ENCODE peak calls at places on chromosome 17, in ten cellular contexts. N is GM23248; P is right atrium auricular region; M is MM.1S; U is sigmoid colon; Z is DND-41; W is CD8-positive, alpha-beta T cell; S is tibial artery; H is aorta; A is CD8-positive, alpha-beta memory T cell. K is an unnamed sample. For H3K36me3 and H3K9me3, the result is how much of the 10 kb centered on the place peaks cover.

GRCh38 chr17:71304498-71305158 is 816.2 kb upstream of the SOX9 start:
- DNase-seq in N (no peak), P (no peak), M (no peak), U (no peak), Z (no peak), W (no peak), S (no peak), H (no peak), A (no peak), K (no peak)

GRCh38 chr17:68198931-68199836 is 48.7 kb upstream of the AMZ2 start:
- DNase-seq in N (peak), P (no peak), M (no peak), U (no peak), Z (no peak), W (peak), S (no peak), H (no peak), A (peak), K (no peak)

GRCh38 chr17:28133562-28133970 is 91.1 kb downstream of the NLK start:
- DNase-seq in N (peak), P (no peak), M (no peak), U (no peak), Z (no peak), W (no peak), S (no peak), H (no peak), A (no peak), K (no peak)

GRCh38 chr17:80792373-80792781 is 199.3 kb upstream of the CHMP6 start:
- DNase-seq in N (peak), P (no peak), M (no peak), U (peak), Z (no peak), W (no peak), S (no peak), H (peak), A (no peak), K (no peak)

GRCh38 chr17:37088459-37088858 is 139.7 kb downstream of the AATF start:
- DNase-seq in N (no peak), P (no peak), M (no peak), U (no peak), Z (no peak), W (no peak), S (no peak), H (no peak), A (peak), K (no peak)

GRCh38 chr17:58189436-58190146 is 2.9 kb upstream of the EPX start:
- DNase-seq in N (peak), P (no peak), M (no peak), U (no peak), Z (no peak), W (no peak), S (no peak), H (peak), A (no peak), K (peak)

GRCh38 chr17:41914358-41914766 is 4.4 kb downstream of the ACLY start:
- DNase-seq in N (no peak), P (no peak), M (no peak), U (no peak), Z (no peak), W (no peak), S (no peak), H (no peak), A (no peak), K (no peak)

GRCh38 chr17:76641501-76641900 is 2.1 kb downstream of the ST6GALNAC1 start:
- DNase-seq in N (no peak), P (no peak), M (no peak), U (no peak), Z (no peak), W (no peak), S (no peak), H (no peak), A (no peak), K (no peak)

GRCh38 chr17:75031972-75032895 is 14.5 kb downstream of the ATP5PD start:
- DNase-seq in N (peak), P (peak), M (no peak), U (peak), Z (no peak), W (peak), S (peak), H (peak), A (peak), K (peak)

GRCh38 chr17:7583253-7584109 is at the start of gene MPDU1:
- DNase-seq in N (peak), P (peak), M (peak), U (peak), Z (peak), W (peak), S (peak), H (peak), A (peak), K (peak)

GRCh38 chr17:49216953-49217650 is 6.6 kb downstream of the ABI3 start:
- DNase-seq in N (no peak), P (peak), M (no peak), U (peak), Z (no peak), W (no peak), S (no peak), H (peak), A (no peak), K (peak)

GRCh38 chr17:61378658-61379456 is 20.8 kb upstream of the TBX2 start:
- DNase-seq in N (no peak), P (no peak), M (no peak), U (no peak), Z (no peak), W (no peak), S (no peak), H (no peak), A (no peak), K (no peak)

GRCh38 chr17:9229826-9230201 is 208.5 kb downstream of the NTN1 start:
- DNase-seq in N (no peak), P (no peak), M (no peak), U (no peak), Z (no peak), W (no peak), S (no peak), H (peak), A (no peak), K (no peak)

GRCh38 chr17:45895304-45895968 is 1.1 kb downstream of the MAPT start:
- DNase-seq in N (peak), P (no peak), M (no peak), U (no peak), Z (no peak), W (peak), S (no peak), H (no peak), A (peak), K (no peak)

GRCh38 chr17:50423553-50424159 is 2.4 kb upstream of the ACSF2 start:
- DNase-seq in N (peak), P (peak), M (no peak), U (peak), Z (no peak), W (no peak), S (peak), H (peak), A (no peak), K (no peak)

GRCh38 chr17:4939554-4939803 is 367 bp downstream of the SLC25A11 start:
- DNase-seq in N (peak), P (no peak), M (no peak), U (peak), Z (no peak), W (no peak), S (no peak), H (peak), A (no peak), K (no peak)
- H3K36me3 ChIP-seq in N (under half), P (under half), M (under half), U (under half), Z (half or more), W (under half), S (under half), H (under half), A (under half), K (half or more)

DNA sequence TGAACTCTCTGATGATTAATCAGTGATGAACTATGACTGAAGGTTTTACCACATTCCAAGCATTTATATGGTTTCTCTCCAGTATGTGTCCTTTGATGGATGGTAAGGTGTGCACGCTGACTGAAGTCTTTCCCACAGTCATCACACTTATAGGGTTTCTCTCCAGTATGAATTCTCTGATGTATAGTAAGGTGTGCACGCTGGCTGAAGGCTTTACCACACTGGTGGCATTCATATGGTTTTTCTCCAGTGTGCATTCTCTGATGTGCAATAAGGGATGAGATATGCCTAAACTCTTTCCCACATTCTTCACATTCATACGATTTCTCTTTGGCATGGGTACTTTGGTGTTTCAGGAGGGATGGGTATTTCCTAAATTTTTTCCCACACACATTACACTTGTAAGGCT is 16.4 kb downstream of the ZNF287 start:
- DNase-seq in N (no peak), P (no peak), M (no peak), U (no peak), Z (no peak), W (no peak), S (no peak), H (no peak), A (no peak), K (no peak)
- H3K9me3 ChIP-seq in N (under half), P (half or more), M (under half), U (half or more), Z (half or more), W (half or more), S (under half), H (under half), A (under half), K (under half)

GRCh38 chr17:40456396-40456951 is 13.2 kb downstream of the IGFBP4 start:
- DNase-seq in N (peak), P (no peak), M (no peak), U (peak), Z (no peak), W (no peak), S (peak), H (no peak), A (no peak), K (no peak)
- H3K36me3 ChIP-seq in N (under half), P (under half), M (under half), U (under half), Z (half or more), W (under half), S (half or more), H (under half), A (under half), K (half or more)

GRCh38 chr17:27070836-27071235 is 223.1 kb upstream of the WSB1 start:
- DNase-seq in N (no peak), P (no peak), M (no peak), U (no peak), Z (no peak), W (no peak), S (no peak), H (no peak), A (no peak), K (no peak)

GRCh38 chr17:27066315-27066714 is 227.6 kb upstream of the WSB1 start:
- DNase-seq in N (no peak), P (no peak), M (no peak), U (no peak), Z (no peak), W (no peak), S (no peak), H (no peak), A (no peak), K (no peak)

GRCh38 chr17:27072885-27073284 is 221.0 kb upstream of the WSB1 start:
- DNase-seq in N (no peak), P (no peak), M (no peak), U (no peak), Z (no peak), W (no peak), S (no peak), H (no peak), A (no peak), K (no peak)

GRCh38 chr17:27065588-27065987 is 228.3 kb upstream of the WSB1 start:
- DNase-seq in N (no peak), P (no peak), M (no peak), U (no peak), Z (no peak), W (no peak), S (no peak), H (no peak), A (no peak), K (no peak)

DNA sequence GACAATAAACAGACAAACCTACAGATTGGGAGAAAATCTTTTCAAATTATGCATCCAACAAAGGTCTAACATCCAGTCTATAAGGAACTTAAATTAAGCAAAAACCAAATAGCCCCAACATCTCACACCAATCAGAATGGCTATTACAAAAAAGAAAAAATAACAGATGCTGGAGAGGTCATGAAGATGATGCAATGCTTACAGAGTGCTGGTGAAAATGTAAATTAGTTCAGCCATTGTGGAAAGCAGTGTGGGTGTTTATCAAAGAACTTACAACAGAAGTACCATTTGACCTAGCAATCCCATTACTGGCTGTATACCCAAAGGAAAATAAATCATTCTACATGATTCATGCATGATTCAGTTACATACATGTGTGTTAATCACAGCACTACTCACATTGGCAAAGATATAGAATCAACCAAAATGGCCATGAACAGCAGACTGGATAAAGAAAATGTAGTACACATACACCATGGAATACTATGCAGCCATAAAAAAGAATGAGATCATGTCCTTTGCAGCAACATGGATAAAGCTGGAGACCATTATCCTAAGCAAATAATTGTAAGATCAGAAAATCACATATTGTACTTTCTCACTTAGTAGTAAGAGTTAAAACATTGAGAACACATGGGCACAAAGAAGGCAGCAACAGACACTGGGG is 223.9 kb upstream of the WSB1 start:
- DNase-seq in N (no peak), P (no peak), M (no peak), U (no peak), Z (no peak), W (no peak), S (no peak), H (no peak), A (no peak), K (no peak)
- H3K9me3 ChIP-seq in N (under half), P (under half), M (under half), U (under half), Z (under half), W (under half), S (under half), H (under half), A (under half), K (under half)

GRCh38 chr17:1511290-1511689 is 5.1 kb downstream of the INPP5K start:
- DNase-seq in N (no peak), P (no peak), M (no peak), U (peak), Z (no peak), W (no peak), S (peak), H (peak), A (no peak), K (peak)
- H3K36me3 ChIP-seq in N (under half), P (under half), M (under half), U (under half), Z (half or more), W (under half), S (half or more), H (under half), A (under half), K (under half)

GRCh38 chr17:57025876-57026275 is 47.9 kb downstream of the SCPEP1 start:
- DNase-seq in N (no peak), P (no peak), M (no peak), U (no peak), Z (no peak), W (no peak), S (no peak), H (no peak), A (no peak), K (no peak)
- H3K9me3 ChIP-seq in N (under half), P (under half), M (under half), U (under half), Z (under half), W (under half), S (under half), H (under half), A (under half), K (under half)

K was measured in heart right ventricle.